ENCODE peak calls at places on chromosomes 5 and 9, in nine cellular contexts. One of them, this sample, is unnamed.

GRCh38 chr5:79602884-79603283 is 9.4 kb upstream of the TENT2 start:
- DNase-seq in psoas muscle: no peak
- DNase-seq in H1: no peak
- DNase-seq in Peyer's patch: no peak
- DNase-seq in prostate gland: no peak
- DNase-seq in PC-9: no peak
- DNase-seq in HepG2: no peak
- DNase-seq in tibial artery: no peak
- DNase-seq in heart right ventricle: no peak
- DNase-seq in this sample: no peak

GRCh38 chr5:72746736-72747135 is 69.7 kb upstream of the TNPO1 start:
- DNase-seq in H1: no peak
- DNase-seq in Peyer's patch: no peak
- DNase-seq in tibial artery: no peak
- DNase-seq in heart right ventricle: no peak
- DNase-seq in psoas muscle: no peak
- DNase-seq in prostate gland: no peak
- DNase-seq in HepG2: no peak
- DNase-seq in PC-9: no peak
- DNase-seq in this sample: no peak

GRCh38 chr5:154850255-154851062 is at the start of gene FAXDC2:
- DNase-seq in prostate gland: peak; percentile 71
- DNase-seq in PC-9: no peak
- DNase-seq in H1: no peak
- DNase-seq in psoas muscle: peak; percentile 85
- DNase-seq in Peyer's patch: peak; percentile 57
- DNase-seq in heart right ventricle: peak; percentile 69
- DNase-seq in tibial artery: peak; percentile 91
- DNase-seq in HepG2: peak; percentile 78
- DNase-seq in this sample: peak; percentile 46

GRCh38 chr9:1979815-1980367 is 35.3 kb upstream of the SMARCA2 start:
- DNase-seq in psoas muscle: peak; percentile 60
- DNase-seq in Peyer's patch: no peak
- DNase-seq in HepG2: no peak
- DNase-seq in PC-9: no peak
- DNase-seq in prostate gland: no peak
- DNase-seq in tibial artery: no peak
- DNase-seq in H1: no peak
- DNase-seq in heart right ventricle: peak; percentile 21
- DNase-seq in this sample: peak; percentile 80

GRCh38 chr9:20528253-20528652 is 94.0 kb downstream of the MLLT3 start:
- DNase-seq in heart right ventricle: no peak
- DNase-seq in HepG2: no peak
- DNase-seq in PC-9: no peak
- DNase-seq in tibial artery: no peak
- DNase-seq in psoas muscle: no peak
- DNase-seq in H1: no peak
- DNase-seq in prostate gland: no peak
- DNase-seq in Peyer's patch: no peak
- DNase-seq in this sample: no peak

GRCh38 chr5:53373420-53374188 is 106.8 kb upstream of the FST start:
- DNase-seq in psoas muscle: no peak
- DNase-seq in H1: no peak
- DNase-seq in prostate gland: no peak
- DNase-seq in PC-9: no peak
- DNase-seq in tibial artery: no peak
- DNase-seq in HepG2: no peak
- DNase-seq in heart right ventricle: no peak
- DNase-seq in Peyer's patch: no peak
- DNase-seq in this sample: peak; percentile 62

GRCh38 chr9:131270171-131271015 is 5.9 kb downstream of the FAM78A start:
- DNase-seq in Peyer's patch: peak; percentile 54
- DNase-seq in heart right ventricle: peak; percentile 81
- DNase-seq in psoas muscle: peak; percentile 90
- DNase-seq in prostate gland: no peak
- DNase-seq in PC-9: no peak
- DNase-seq in H1: no peak
- DNase-seq in tibial artery: peak; percentile 81
- DNase-seq in HepG2: no peak
- DNase-seq in this sample: no peak

GRCh38 chr9:95283678-95284077 is 33.8 kb downstream of the FANCC start:
- DNase-seq in heart right ventricle: no peak
- DNase-seq in PC-9: no peak
- DNase-seq in prostate gland: no peak
- DNase-seq in psoas muscle: no peak
- DNase-seq in H1: no peak
- DNase-seq in tibial artery: no peak
- DNase-seq in HepG2: no peak
- DNase-seq in Peyer's patch: no peak
- DNase-seq in this sample: peak; percentile 22

GRCh38 chr9:92661761-92662160 is 8.2 kb downstream of the IPPK start:
- DNase-seq in Peyer's patch: no peak
- DNase-seq in heart right ventricle: no peak
- DNase-seq in PC-9: no peak
- DNase-seq in H1: no peak
- DNase-seq in HepG2: no peak
- DNase-seq in psoas muscle: peak; percentile 18
- DNase-seq in prostate gland: no peak
- DNase-seq in tibial artery: no peak
- DNase-seq in this sample: no peak

GRCh38 chr9:107888773-107889227 is 399.2 kb upstream of the KLF4 start:
- DNase-seq in HepG2: no peak
- DNase-seq in H1: no peak
- DNase-seq in heart right ventricle: no peak
- DNase-seq in prostate gland: no peak
- DNase-seq in PC-9: no peak
- DNase-seq in tibial artery: no peak
- DNase-seq in Peyer's patch: no peak
- DNase-seq in psoas muscle: no peak
- DNase-seq in this sample: no peak

GRCh38 chr9:129023036-129023907 is 4.9 kb downstream of the SH3GLB2 start:
- DNase-seq in H1: no peak
- DNase-seq in Peyer's patch: no peak
- DNase-seq in PC-9: peak; percentile 85
- DNase-seq in psoas muscle: peak; percentile 95
- DNase-seq in prostate gland: no peak
- DNase-seq in HepG2: no peak
- DNase-seq in heart right ventricle: peak; percentile 39
- DNase-seq in tibial artery: no peak
- DNase-seq in this sample: no peak

GRCh38 chr9:133771486-133772482 is 33.6 kb upstream of the SARDH start:
- DNase-seq in tibial artery: peak; percentile 60
- DNase-seq in H1: no peak
- DNase-seq in prostate gland: no peak
- DNase-seq in PC-9: no peak
- DNase-seq in heart right ventricle: no peak
- DNase-seq in Peyer's patch: peak; percentile 40
- DNase-seq in psoas muscle: peak; percentile 46
- DNase-seq in HepG2: no peak
- DNase-seq in this sample: no peak

GRCh38 chr5:168359820-168360460 is 68.5 kb downstream of the WWC1 start:
- DNase-seq in Peyer's patch: no peak
- DNase-seq in psoas muscle: no peak
- DNase-seq in PC-9: peak; percentile 99
- DNase-seq in H1: no peak
- DNase-seq in prostate gland: no peak
- DNase-seq in tibial artery: peak; percentile 1
- DNase-seq in heart right ventricle: no peak
- DNase-seq in HepG2: no peak
- DNase-seq in this sample: peak; percentile 83

GRCh38 chr5:180126716-180127681 is 55.4 kb upstream of the RNF130 start:
- DNase-seq in tibial artery: peak; percentile 62
- DNase-seq in H1: no peak
- DNase-seq in PC-9: peak; percentile 30
- DNase-seq in HepG2: no peak
- DNase-seq in Peyer's patch: peak; percentile 56
- DNase-seq in psoas muscle: peak; percentile 56
- DNase-seq in heart right ventricle: peak; percentile 42
- DNase-seq in prostate gland: no peak
- DNase-seq in this sample: no peak

DNA sequence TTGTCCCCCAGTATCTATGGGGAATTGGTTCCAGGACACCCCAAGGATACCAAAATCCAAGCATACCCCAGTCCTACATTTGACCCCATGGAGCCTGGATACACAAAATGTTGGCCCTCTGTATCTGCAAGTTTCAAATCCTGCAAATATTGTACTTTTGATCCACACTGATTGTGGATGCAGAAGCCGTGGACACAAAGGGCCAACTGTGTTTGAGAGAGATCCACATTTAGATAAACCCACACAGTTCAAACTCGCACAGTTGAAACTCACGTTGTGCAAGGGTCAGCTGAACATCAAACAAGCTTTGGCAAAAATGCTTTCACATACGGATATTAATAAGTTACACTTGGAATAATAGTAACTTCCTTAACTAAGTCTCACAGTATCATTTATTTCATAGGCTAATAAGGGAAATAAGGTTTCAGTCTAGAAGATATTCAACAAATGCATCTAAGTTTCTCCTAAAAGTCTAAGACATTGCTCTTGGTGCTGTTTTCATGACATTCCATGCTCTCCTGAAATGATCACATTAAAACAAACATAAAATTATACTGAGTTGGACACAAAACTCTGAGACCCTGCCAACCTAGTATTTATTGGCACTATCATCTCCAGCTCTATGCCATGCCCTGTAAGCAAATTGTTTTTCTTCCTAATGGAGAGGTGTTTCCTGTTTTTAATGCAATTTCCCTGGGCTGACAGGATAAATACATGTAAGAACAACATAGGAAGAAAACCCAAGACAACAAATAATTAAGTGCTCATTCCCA is 32.3 kb downstream of the ACTL7A start:
- DNase-seq in HepG2: peak; percentile 98
- DNase-seq in H1: no peak
- DNase-seq in Peyer's patch: no peak
- DNase-seq in PC-9: no peak
- DNase-seq in prostate gland: no peak
- DNase-seq in tibial artery: no peak
- DNase-seq in psoas muscle: no peak
- DNase-seq in heart right ventricle: no peak
- DNase-seq in this sample: no peak
- H3K36me3 ChIP-seq in HepG2: peaks cover 21% of the 10 kb centered on the region
- H3K36me3 ChIP-seq in H1: peaks cover 53% of the 10 kb centered on the region
- H3K36me3 ChIP-seq in Peyer's patch: peaks cover 96% of the 10 kb centered on the region
- H3K36me3 ChIP-seq in PC-9: peaks cover 18% of the 10 kb centered on the region
- H3K36me3 ChIP-seq in prostate gland: no peaks in the 10 kb centered on the region
- H3K36me3 ChIP-seq in tibial artery: peaks cover 89% of the 10 kb centered on the region
- H3K36me3 ChIP-seq in psoas muscle: peaks cover 15% of the 10 kb centered on the region
- H3K36me3 ChIP-seq in heart right ventricle: peaks cover 100% of the 10 kb centered on the region
- H3K36me3 ChIP-seq in this sample: peaks cover 30% of the 10 kb centered on the region

GRCh38 chr9:34492051-34492450 is 30.7 kb downstream of the ENHO start:
- DNase-seq in Peyer's patch: no peak
- DNase-seq in psoas muscle: no peak
- DNase-seq in prostate gland: no peak
- DNase-seq in heart right ventricle: no peak
- DNase-seq in tibial artery: no peak
- DNase-seq in HepG2: no peak
- DNase-seq in PC-9: no peak
- DNase-seq in H1: no peak
- DNase-seq in this sample: no peak
- TF ChIP-seq CTCF in Peyer's patch: no peak
- TF ChIP-seq CTCF in psoas muscle: no peak
- TF ChIP-seq CTCF in prostate gland: no peak
- TF ChIP-seq CTCF in heart right ventricle: no peak
- TF ChIP-seq CTCF in tibial artery: no peak
- TF ChIP-seq CTCF in HepG2: no peak
- TF ChIP-seq CTCF in PC-9: no peak
- TF ChIP-seq CTCF in H1: peak; percentile 52
- TF ChIP-seq CTCF in this sample: no peak

GRCh38 chr9:36899406-36899805 is 134.7 kb downstream of the PAX5 start:
- DNase-seq in heart right ventricle: no peak
- DNase-seq in PC-9: no peak
- DNase-seq in H1: no peak
- DNase-seq in Peyer's patch: no peak
- DNase-seq in psoas muscle: no peak
- DNase-seq in HepG2: no peak
- DNase-seq in prostate gland: no peak
- DNase-seq in tibial artery: no peak
- DNase-seq in this sample: no peak
- H3K27me3 ChIP-seq in heart right ventricle: peaks cover 53% of the 10 kb centered on the region
- H3K27me3 ChIP-seq in PC-9: peaks cover 46% of the 10 kb centered on the region
- H3K27me3 ChIP-seq in H1: no peaks in the 10 kb centered on the region
- H3K27me3 ChIP-seq in Peyer's patch: no peaks in the 10 kb centered on the region
- H3K27me3 ChIP-seq in psoas muscle: peaks cover 4% of the 10 kb centered on the region
- H3K27me3 ChIP-seq in HepG2: peaks cover 7% of the 10 kb centered on the region
- H3K27me3 ChIP-seq in prostate gland: no peaks in the 10 kb centered on the region
- H3K27me3 ChIP-seq in tibial artery: no peaks in the 10 kb centered on the region
- H3K27me3 ChIP-seq in this sample: peaks cover 10% of the 10 kb centered on the region

DNA sequence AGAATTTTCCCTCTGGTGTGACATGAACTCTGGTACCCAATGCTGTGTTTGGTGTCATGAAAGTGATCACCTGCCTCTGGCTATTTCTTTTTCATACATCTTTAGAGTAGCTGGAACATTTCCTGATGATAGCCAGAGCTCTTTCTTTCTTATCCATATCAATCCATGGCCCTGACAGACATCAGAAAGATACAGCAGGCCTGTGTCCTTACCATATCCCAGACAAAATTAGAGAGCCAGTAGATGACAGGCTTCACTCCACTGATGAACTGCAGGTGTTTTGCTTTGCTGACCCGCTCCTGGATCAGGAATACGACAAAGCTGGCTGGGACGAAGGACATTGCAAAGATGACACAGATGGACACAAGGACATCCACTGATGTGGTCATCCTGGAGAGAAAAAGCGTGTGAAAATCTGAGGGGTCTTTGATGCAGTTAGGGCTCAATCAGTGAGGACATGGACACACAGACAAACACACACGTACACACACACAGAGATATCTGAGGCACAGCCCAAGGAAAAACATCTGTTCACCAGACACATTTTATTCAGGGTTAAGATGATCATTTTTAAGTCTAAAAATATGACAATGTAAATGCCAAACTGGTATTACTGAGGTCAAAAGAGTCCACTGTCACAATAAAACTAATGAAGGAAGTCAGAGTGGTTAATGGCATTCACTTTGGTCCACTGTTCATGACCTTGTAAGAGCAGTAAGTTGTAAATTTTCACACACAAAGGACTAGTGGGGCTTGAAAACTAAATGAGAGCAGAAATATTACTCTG is 34.5 kb downstream of the NIPSNAP3B start:
- DNase-seq in H1: no peak
- DNase-seq in Peyer's patch: no peak
- DNase-seq in heart right ventricle: no peak
- DNase-seq in psoas muscle: no peak
- DNase-seq in prostate gland: no peak
- DNase-seq in PC-9: no peak
- DNase-seq in HepG2: no peak
- DNase-seq in tibial artery: no peak
- DNase-seq in this sample: no peak
- H3K36me3 ChIP-seq in H1: peaks cover 29% of the 10 kb centered on the region
- H3K36me3 ChIP-seq in Peyer's patch: peaks cover 81% of the 10 kb centered on the region
- H3K36me3 ChIP-seq in heart right ventricle: peaks cover 98% of the 10 kb centered on the region
- H3K36me3 ChIP-seq in psoas muscle: peaks cover 22% of the 10 kb centered on the region
- H3K36me3 ChIP-seq in prostate gland: peaks cover 6% of the 10 kb centered on the region
- H3K36me3 ChIP-seq in PC-9: peaks cover 79% of the 10 kb centered on the region
- H3K36me3 ChIP-seq in HepG2: peaks cover 53% of the 10 kb centered on the region
- H3K36me3 ChIP-seq in tibial artery: peaks cover 94% of the 10 kb centered on the region
- H3K36me3 ChIP-seq in this sample: peaks cover 8% of the 10 kb centered on the region

GRCh38 chr9:124766815-124767554 is 4.1 kb downstream of the NR6A1 start:
- DNase-seq in heart right ventricle: no peak
- DNase-seq in tibial artery: no peak
- DNase-seq in PC-9: no peak
- DNase-seq in H1: no peak
- DNase-seq in prostate gland: no peak
- DNase-seq in psoas muscle: no peak
- DNase-seq in HepG2: no peak
- DNase-seq in Peyer's patch: no peak
- DNase-seq in this sample: no peak
- TF ChIP-seq CTCF in heart right ventricle: no peak
- TF ChIP-seq CTCF in tibial artery: no peak
- TF ChIP-seq CTCF in PC-9: no peak
- TF ChIP-seq CTCF in H1: no peak
- TF ChIP-seq CTCF in prostate gland: no peak
- TF ChIP-seq CTCF in psoas muscle: no peak
- TF ChIP-seq CTCF in HepG2: no peak
- TF ChIP-seq CTCF in Peyer's patch: peak; percentile 20
- TF ChIP-seq CTCF in this sample: peak; percentile 19

This sample was measured in bronchial epithelial cell.